ENCODE peak calls at places on chromosomes 6 and 20, in five cellular contexts. Q is upper lobe of right lung, Z is MM.1S, A is tibial nerve, F is progenitor cell of endocrine pancreas. C is an unnamed sample.

GRCh38 chr6:136927313-136927712 is 5.2 kb downstream of the SLC35D3 start:
- DNase-seq in Q (no peak), Z (no peak), A (no peak), F (no peak), C (no peak)

GRCh38 chr20:44041001-44041400 is 126.3 kb downstream of the TOX2 start:
- DNase-seq in Q (peak; percentile 33), Z (no peak), A (no peak), F (no peak), C (no peak)

GRCh38 chr20:2084703-2085102 is 16.9 kb upstream of the STK35 start:
- DNase-seq in Q (no peak), Z (no peak), A (no peak), F (no peak), C (no peak)

GRCh38 chr6:140912686-140913085 is 1220.0 kb upstream of the GJE1 start:
- DNase-seq in Q (no peak), Z (no peak), A (no peak), F (no peak), C (no peak)

GRCh38 chr20:36466089-36466488 is 75.2 kb upstream of the MYL9 start:
- DNase-seq in Q (no peak), Z (no peak), A (no peak), F (no peak), C (no peak)

GRCh38 chr6:25026723-25027122 is 91.0 kb upstream of the RIPOR2 start:
- DNase-seq in Q (peak; percentile 83), Z (peak; percentile 68), A (no peak), F (no peak), C (no peak)

GRCh38 chr6:158799051-158799792 is 19.9 kb downstream of the EZR start:
- DNase-seq in Q (no peak), Z (no peak), A (no peak), F (no peak), C (no peak)

GRCh38 chr6:52550014-52550575 is 26.8 kb downstream of the TRAM2 start:
- DNase-seq in Q (no peak), Z (no peak), A (no peak), F (no peak), C (no peak)

GRCh38 chr6:169189227-169189626 is 64.4 kb downstream of the THBS2 start:
- DNase-seq in Q (no peak), Z (no peak), A (no peak), F (no peak), C (no peak)

GRCh38 chr6:718345-718744 is 25.4 kb upstream of the EXOC2 start:
- DNase-seq in Q (no peak), Z (no peak), A (no peak), F (no peak), C (no peak)

GRCh38 chr20:43983359-43983758 is 68.7 kb downstream of the TOX2 start:
- DNase-seq in Q (no peak), Z (peak; percentile 30), A (no peak), F (no peak), C (no peak)

GRCh38 chr20:23393999-23394775 is 27.1 kb downstream of the NAPB start:
- DNase-seq in Q (no peak), Z (no peak), A (no peak), F (no peak), C (no peak)

GRCh38 chr6:16184129-16184528 is 54.3 kb upstream of the GMPR start:
- DNase-seq in Q (no peak), Z (peak; percentile 40), A (no peak), F (no peak), C (no peak)

GRCh38 chr6:37582309-37582708 is 82.6 kb upstream of the CCDC167 start:
- DNase-seq in Q (no peak), Z (no peak), A (no peak), F (peak; percentile 31), C (no peak)

GRCh38 chr20:37095108-37095608 is 639 bp downstream of the RBL1 start:
- DNase-seq in Q (no peak), Z (peak; percentile 58), A (no peak), F (no peak), C (no peak)

GRCh38 chr6:2432258-2432657 is 186.9 kb upstream of the GMDS start:
- DNase-seq in Q (no peak), Z (no peak), A (no peak), F (no peak), C (no peak)

GRCh38 chr20:62765021-62765420 is 31.3 kb upstream of the MRGBP start:
- DNase-seq in Q (no peak), Z (no peak), A (no peak), F (no peak), C (peak; percentile 18)

GRCh38 chr6:125728739-125729138 is 20.7 kb upstream of the HEY2 start:
- DNase-seq in Q (no peak), Z (no peak), A (no peak), F (no peak), C (no peak)

GRCh38 chr6:46130665-46131064 is 876 bp downstream of the ENPP4 start:
- DNase-seq in Q (no peak), Z (no peak), A (peak; percentile 21), F (no peak), C (no peak)

GRCh38 chr20:32451340-32451681 is 93.2 kb downstream of the ASXL1 start:
- DNase-seq in Q (no peak), Z (no peak), A (no peak), F (no peak), C (no peak)

GRCh38 chr6:155340464-155341129 is 26.3 kb upstream of the TFB1M start:
- DNase-seq in Q (no peak), Z (no peak), A (no peak), F (no peak), C (no peak)
- TF ChIP-seq CTCF in Q (no peak), Z (peak; percentile 19), A (no peak), F (peak; percentile 23), C (no peak)

GRCh38 chr6:109445382-109445781 is 4.9 kb downstream of the SMPD2 start:
- DNase-seq in Q (no peak), Z (no peak), A (no peak), F (no peak), C (no peak)

GRCh38 chr6:109442393-109442924 is 1.9 kb downstream of the SMPD2 start:
- DNase-seq in Q (no peak), Z (no peak), A (no peak), F (no peak), C (no peak)

GRCh38 chr6:109441069-109441816 is 719 bp downstream of the SMPD2 start:
- DNase-seq in Q (peak; percentile 79), Z (peak; percentile 31), A (peak; percentile 34), F (peak; percentile 42), C (peak; percentile 64)

GRCh38 chr6:109443425-109443950 is 3.0 kb downstream of the SMPD2 start:
- DNase-seq in Q (no peak), Z (no peak), A (no peak), F (no peak), C (no peak)

DNA sequence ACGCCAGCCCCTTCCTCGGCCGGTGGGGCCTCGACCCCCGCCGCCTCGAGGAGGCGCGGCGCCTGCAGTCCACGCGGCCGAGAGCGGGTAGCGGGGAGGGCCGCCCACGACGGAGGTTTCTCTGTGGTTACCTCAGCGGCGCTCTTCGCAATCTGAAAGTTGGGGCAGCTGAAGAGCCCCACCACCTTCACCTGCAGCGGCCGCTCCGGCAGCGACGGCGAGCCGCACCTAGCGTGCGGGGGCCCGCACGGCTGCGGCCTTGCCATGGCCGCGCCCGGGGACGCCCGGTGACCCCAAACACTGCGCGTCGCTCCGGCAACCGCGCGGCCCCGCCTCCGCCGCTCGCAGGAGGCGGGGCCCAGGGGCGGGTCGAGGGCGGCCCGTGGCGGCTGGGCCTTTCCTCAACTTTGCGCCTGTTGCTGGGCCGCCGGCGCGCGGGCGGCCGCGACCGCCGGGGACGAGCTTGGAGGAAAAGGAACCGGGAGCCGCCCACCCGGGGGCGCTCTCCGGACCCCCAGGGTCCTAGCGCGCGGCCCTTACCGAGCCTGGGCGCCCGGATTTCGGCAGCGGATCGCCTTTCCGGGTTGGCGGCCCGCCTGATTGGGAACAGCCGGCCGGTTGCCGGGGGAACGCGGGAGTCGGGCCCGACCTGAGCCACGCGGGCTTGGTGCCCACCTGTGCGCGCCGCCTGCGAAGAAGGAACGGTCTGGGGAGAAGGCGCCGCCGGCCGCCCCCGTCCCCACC is at the start of the genes PPIL6 and SMPD2:
- DNase-seq in Q (peak; percentile 95), Z (peak; percentile 83), A (peak; percentile 76), F (peak; percentile 86), C (peak; percentile 88)
- TF ChIP-seq CTCF in Q (peak; percentile 34), Z (no peak), A (peak; percentile 26), F (peak; percentile 48), C (peak; percentile 41)

DNA sequence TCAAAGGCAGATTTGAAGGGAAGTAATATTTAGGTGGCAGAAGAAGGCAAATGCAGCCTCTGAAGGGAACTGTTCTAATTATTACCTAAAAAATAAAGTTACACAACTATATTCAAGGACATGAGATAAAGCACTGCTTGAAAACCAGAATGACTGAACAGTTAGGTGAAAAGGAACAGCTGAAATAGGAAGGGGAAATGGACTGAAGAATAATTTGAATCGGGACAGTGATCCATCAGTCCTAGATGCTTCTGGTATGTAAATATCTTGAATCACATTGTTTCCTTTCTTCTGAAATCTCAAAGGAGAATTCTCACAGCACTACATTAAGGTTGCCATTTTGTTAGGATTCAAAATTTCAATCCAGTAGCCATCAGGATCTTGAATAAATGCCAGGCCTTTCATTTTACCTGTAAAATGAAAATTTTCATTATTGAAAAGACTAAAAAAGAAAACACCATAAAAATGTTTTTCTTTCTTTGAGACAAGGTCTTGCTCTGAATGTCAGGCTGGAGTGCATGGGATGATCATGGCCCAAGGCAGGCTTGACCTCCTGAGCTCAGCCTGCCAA is 25.9 kb downstream of the GLO1 start:
- DNase-seq in Q (no peak), Z (no peak), A (no peak), F (no peak), C (no peak)
- TF ChIP-seq CTCF in Q (no peak), Z (no peak), A (no peak), F (no peak), C (no peak)

DNA sequence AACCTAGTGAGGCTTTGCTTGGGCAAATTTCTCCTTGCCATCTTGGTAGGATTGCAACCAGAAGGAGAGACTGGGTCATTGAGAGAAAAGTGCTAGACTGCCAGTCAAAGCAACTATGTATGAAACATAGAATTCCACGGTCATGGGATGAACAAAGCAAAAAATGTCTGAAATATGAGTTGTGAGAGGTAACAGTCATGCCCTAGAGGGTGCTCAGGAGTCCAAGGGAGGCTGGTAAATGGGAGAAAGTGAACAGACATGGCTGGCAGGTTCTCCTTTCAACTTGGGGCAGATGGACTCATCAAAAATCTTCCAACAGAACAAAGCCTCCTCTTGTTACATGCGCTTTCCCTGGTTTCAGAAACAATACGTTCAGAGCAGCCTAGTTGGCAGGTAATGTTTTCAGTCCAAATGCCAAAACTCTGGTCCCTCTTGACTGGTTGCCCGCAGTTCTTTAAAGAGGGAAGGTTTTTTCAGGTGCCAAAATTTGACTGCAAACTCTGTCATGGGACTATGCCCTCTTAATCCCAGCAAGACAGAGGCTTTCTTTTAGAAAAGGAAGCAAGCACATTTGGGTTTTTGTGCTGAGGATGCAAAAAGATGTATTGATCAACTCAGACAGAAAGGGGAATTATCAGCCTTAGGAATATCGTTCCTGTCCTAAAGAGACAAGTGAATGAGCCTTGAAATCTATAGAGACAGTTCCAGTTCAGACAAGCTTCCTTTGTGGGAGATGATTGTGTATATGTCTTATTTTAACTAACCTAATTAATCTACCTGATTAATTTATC is 68.5 kb upstream of the SASH1 start:
- DNase-seq in Q (no peak), Z (no peak), A (no peak), F (no peak), C (no peak)
- TF ChIP-seq CTCF in Q (no peak), Z (no peak), A (no peak), F (no peak), C (no peak)

GRCh38 chr6:92361990-92362770 is 1057.2 kb downstream of the EPHA7 start:
- DNase-seq in Q (no peak), Z (no peak), A (no peak), F (no peak), C (no peak)
- TF ChIP-seq CTCF in Q (no peak), Z (no peak), A (no peak), F (no peak), C (no peak)